ENCODE peak calls at places on chromosomes 16 and 17, in ten cellular contexts. P is fibroblast of villous mesenchyme; T is stimulated activated CD4-positive, alpha-beta T cell treated with anti-CD3 and anti-CD28 coated beads, Interleukin-15, amount 100 ng/mL, for 24 hours; R is neural crest cell; X is T-helper 2 cell; Z is activated gamma-delta T cell treated with anti-CD3 and anti-CD28 coated beads, Interleukin-2, amount 50 U/mL, for 16 hours; D is hippocampal formation; C is activated CD4-positive, alpha-beta T cell treated with anti-CD3 and anti-CD28 coated beads for 24 hours; S is dorsolateral prefrontal cortex; J is activated naive CD8-positive, alpha-beta T cell treated with anti-CD3 and anti-CD28 coated beads, Interleukin-2, amount 10 ng/mL, durations not matched to agents 7 days and 5 days. G is an unnamed sample.
A peak's percentile ranks its signal among the peaks of the same experiment; 100 is the strongest.

GRCh38 chr16:71537643-71538042 is 11.4 kb downstream of the CHST4 start:
- DNase-seq in D (no peak), S (peak; percentile 43), Z (no peak), J (peak; percentile 47), X (no peak), T (peak; percentile 54), C (no peak), R (peak; percentile 5), P (peak; percentile 39), G (no peak)

GRCh38 chr16:3607161-3607560 is 4.2 kb downstream of the SLX4 start:
- DNase-seq in P (no peak), S (no peak), D (no peak), Z (no peak), C (no peak), T (no peak), J (no peak), X (no peak), R (no peak), G (no peak)

GRCh38 chr16:14111713-14112538 is 40.8 kb downstream of the MRTFB start:
- DNase-seq in R (no peak), J (no peak), D (peak; percentile 3), P (no peak), T (no peak), C (no peak), S (peak; percentile 61), Z (no peak), X (no peak), G (no peak)

GRCh38 chr17:67500677-67501300 is 123.7 kb downstream of the PITPNC1 start:
- DNase-seq in J (no peak), D (no peak), R (no peak), C (no peak), T (no peak), S (no peak), P (no peak), X (no peak), Z (no peak), G (no peak)

GRCh38 chr17:18227635-18228034 is 2.2 kb downstream of the LLGL1 start:
- DNase-seq in X (no peak), T (no peak), S (no peak), J (no peak), P (no peak), D (no peak), R (no peak), C (no peak), Z (no peak), G (no peak)

GRCh38 chr16:83926726-83927397 is 26.2 kb upstream of the OSGIN1 start:
- DNase-seq in R (peak; percentile 81), D (peak; percentile 43), J (peak; percentile 80), S (peak; percentile 81), P (peak; percentile 45), Z (peak; percentile 22), C (peak; percentile 63), X (peak; percentile 29), T (peak; percentile 75), G (peak; percentile 60)

GRCh38 chr17:77304051-77304745 is 163.4 kb downstream of the SEC14L1 start:
- DNase-seq in J (no peak), S (no peak), C (no peak), T (no peak), D (no peak), P (no peak), Z (no peak), R (no peak), X (no peak), G (no peak)

GRCh38 chr16:57470683-57471082 is 8.2 kb downstream of the POLR2C start:
- DNase-seq in T (no peak), R (no peak), Z (no peak), S (no peak), J (no peak), X (no peak), P (peak; percentile 58), D (no peak), C (no peak), G (no peak)

GRCh38 chr17:83191388-83192160 is 112.2 kb downstream of the METRNL start:
- DNase-seq in J (peak; percentile 26), R (no peak), D (no peak), C (no peak), P (no peak), X (peak; percentile 5), Z (no peak), S (peak; percentile 12), T (no peak), G (peak; percentile 14)

GRCh38 chr16:67882374-67883145 is 2.1 kb upstream of the NRN1L start:
- DNase-seq in S (peak; percentile 85), R (no peak), C (no peak), T (no peak), P (no peak), J (no peak), X (no peak), D (peak; percentile 80), Z (no peak), G (no peak)